ENCODE peak calls at places on chromosomes 13 and 19, in seven cellular contexts. One of them, this sample, is unnamed.

GRCh38 chr19:39341122-39341719 is 1.0 kb upstream of the SAMD4B start:
- DNase-seq in HepG2: no peak
- DNase-seq in SK-N-SH: peak
- DNase-seq in GM12878: no peak
- DNase-seq in K562: peak
- DNase-seq in HCT116: no peak
- DNase-seq in H1: no peak
- DNase-seq in this sample: peak

GRCh38 chr13:39536906-39537305 is 66.1 kb downstream of the LHFPL6 start:
- DNase-seq in HepG2: no peak
- DNase-seq in HCT116: no peak
- DNase-seq in GM12878: no peak
- DNase-seq in K562: no peak
- DNase-seq in SK-N-SH: no peak
- DNase-seq in H1: no peak
- DNase-seq in this sample: no peak

GRCh38 chr19:16615788-16616187 is 12.2 kb downstream of the MED26 start:
- DNase-seq in HepG2: no peak
- DNase-seq in GM12878: no peak
- DNase-seq in H1: no peak
- DNase-seq in SK-N-SH: peak
- DNase-seq in HCT116: no peak
- DNase-seq in K562: peak
- DNase-seq in this sample: peak

GRCh38 chr13:31996611-31997010 is 35.0 kb upstream of the FRY start:
- DNase-seq in K562: no peak
- DNase-seq in SK-N-SH: no peak
- DNase-seq in H1: no peak
- DNase-seq in HCT116: no peak
- DNase-seq in HepG2: no peak
- DNase-seq in GM12878: no peak
- DNase-seq in this sample: no peak

GRCh38 chr19:53485046-53486004 is 17.8 kb downstream of the ZNF813 start:
- DNase-seq in HCT116: no peak
- DNase-seq in H1: no peak
- DNase-seq in HepG2: no peak
- DNase-seq in GM12878: no peak
- DNase-seq in K562: no peak
- DNase-seq in SK-N-SH: no peak
- DNase-seq in this sample: no peak

GRCh38 chr19:35715981-35716734 is 1.6 kb upstream of the KMT2B start:
- DNase-seq in SK-N-SH: peak
- DNase-seq in HCT116: no peak
- DNase-seq in K562: peak
- DNase-seq in GM12878: no peak
- DNase-seq in HepG2: peak
- DNase-seq in H1: no peak
- DNase-seq in this sample: no peak

GRCh38 chr13:81872581-81872980 is 1531.7 kb upstream of the SPRY2 start:
- DNase-seq in SK-N-SH: peak
- DNase-seq in HepG2: peak
- DNase-seq in HCT116: peak
- DNase-seq in H1: no peak
- DNase-seq in K562: no peak
- DNase-seq in GM12878: no peak
- DNase-seq in this sample: peak

GRCh38 chr13:99987180-99988047 is 5.8 kb downstream of the ZIC2 start:
- DNase-seq in GM12878: no peak
- DNase-seq in H1: no peak
- DNase-seq in K562: no peak
- DNase-seq in HCT116: no peak
- DNase-seq in SK-N-SH: peak
- DNase-seq in HepG2: no peak
- DNase-seq in this sample: no peak

GRCh38 chr19:343451-343931 is 1.1 kb downstream of the MIER2 start:
- DNase-seq in SK-N-SH: peak
- DNase-seq in GM12878: no peak
- DNase-seq in K562: no peak
- DNase-seq in H1: no peak
- DNase-seq in HCT116: no peak
- DNase-seq in HepG2: no peak
- DNase-seq in this sample: no peak

GRCh38 chr19:49475995-49476880 is 2.2 kb downstream of the FLT3LG start:
- DNase-seq in HCT116: no peak
- DNase-seq in GM12878: no peak
- DNase-seq in HepG2: no peak
- DNase-seq in H1: no peak
- DNase-seq in K562: peak
- DNase-seq in SK-N-SH: peak
- DNase-seq in this sample: peak

GRCh38 chr19:21474671-21475181 is 30.7 kb upstream of the ZNF429 start:
- DNase-seq in K562: no peak
- DNase-seq in HCT116: no peak
- DNase-seq in GM12878: no peak
- DNase-seq in SK-N-SH: peak
- DNase-seq in H1: peak
- DNase-seq in HepG2: no peak
- DNase-seq in this sample: peak

GRCh38 chr19:11197291-11198174 is at the start of gene KANK2:
- DNase-seq in H1: peak
- DNase-seq in K562: peak
- DNase-seq in SK-N-SH: peak
- DNase-seq in GM12878: peak
- DNase-seq in HepG2: peak
- DNase-seq in HCT116: peak
- DNase-seq in this sample: peak

GRCh38 chr13:29594710-29595379 is 643 bp downstream of the SLC7A1 start:
- DNase-seq in HepG2: no peak
- DNase-seq in H1: no peak
- DNase-seq in GM12878: no peak
- DNase-seq in SK-N-SH: peak
- DNase-seq in K562: peak
- DNase-seq in HCT116: no peak
- DNase-seq in this sample: peak

GRCh38 chr13:28097503-28097902 is 2.9 kb downstream of the FLT3 start:
- DNase-seq in K562: no peak
- DNase-seq in HCT116: no peak
- DNase-seq in SK-N-SH: no peak
- DNase-seq in H1: no peak
- DNase-seq in GM12878: no peak
- DNase-seq in HepG2: no peak
- DNase-seq in this sample: no peak
- TF ChIP-seq JUND in K562: no peak
- TF ChIP-seq JUND in HCT116: no peak
- TF ChIP-seq JUND in SK-N-SH: no peak
- TF ChIP-seq JUND in H1: no peak
- TF ChIP-seq JUND in GM12878: no peak
- TF ChIP-seq JUND in HepG2: no peak
- TF ChIP-seq JUND in this sample: no peak

DNA sequence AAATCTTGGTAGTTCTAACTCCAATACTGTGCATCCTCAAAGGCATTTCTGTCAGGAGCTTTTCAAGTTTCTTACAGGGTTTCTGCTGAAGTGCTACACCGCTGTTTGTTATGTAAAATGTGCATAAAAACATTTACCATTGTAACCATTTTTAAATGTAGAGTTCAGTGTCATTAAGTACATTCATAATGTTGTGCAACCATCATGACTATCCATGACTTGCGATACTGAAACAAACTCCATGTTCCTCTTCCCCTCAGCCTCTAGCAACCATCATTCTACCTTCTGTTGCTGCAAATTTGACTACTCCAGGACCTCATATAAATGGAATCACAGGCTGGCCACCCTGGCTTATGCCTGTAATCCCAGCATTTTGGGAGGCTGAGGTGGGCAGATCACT is 14.4 kb upstream of the SLC25A42 start:
- DNase-seq in K562: no peak
- DNase-seq in HCT116: no peak
- DNase-seq in SK-N-SH: no peak
- DNase-seq in HepG2: no peak
- DNase-seq in H1: no peak
- DNase-seq in GM12878: no peak
- DNase-seq in this sample: no peak
- TF ChIP-seq JUND in K562: no peak
- TF ChIP-seq JUND in HCT116: no peak
- TF ChIP-seq JUND in SK-N-SH: no peak
- TF ChIP-seq JUND in HepG2: no peak
- TF ChIP-seq JUND in H1: no peak
- TF ChIP-seq JUND in GM12878: no peak
- TF ChIP-seq JUND in this sample: no peak

DNA sequence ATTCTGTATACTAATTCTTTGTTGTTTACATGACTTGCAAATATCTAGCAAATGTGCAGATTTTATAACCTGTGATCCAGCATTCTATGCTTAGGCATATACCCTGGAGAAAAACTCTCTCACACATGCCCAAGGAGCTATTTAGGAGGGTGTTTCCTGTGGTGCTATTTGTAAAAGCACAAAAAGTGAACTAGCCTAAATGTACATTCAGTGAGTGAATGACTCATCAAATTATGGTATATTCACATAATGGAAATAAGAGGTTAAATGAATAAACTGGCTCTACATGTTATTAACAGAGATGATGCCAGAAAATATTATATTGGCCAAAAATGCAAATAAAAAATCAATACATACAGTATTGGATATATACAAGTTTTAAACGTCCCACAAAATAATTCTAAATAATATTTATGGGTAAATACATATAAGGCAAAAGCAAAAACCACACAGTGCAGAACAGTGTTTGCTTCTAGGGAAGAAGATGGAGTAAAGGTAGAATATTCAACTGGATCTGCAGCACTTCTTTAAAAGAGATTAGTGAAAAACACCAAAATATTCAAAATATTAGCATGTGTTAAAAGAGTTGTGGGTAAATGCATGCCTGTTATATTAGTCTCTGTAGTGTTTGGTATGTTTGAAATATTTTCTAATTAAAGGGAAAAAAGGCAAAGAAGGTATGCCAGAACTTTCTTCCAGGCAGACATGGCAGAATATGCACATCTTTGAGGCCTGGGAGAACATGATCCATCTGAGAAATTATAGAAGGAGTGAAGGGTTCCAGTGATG is 344.8 kb downstream of the KLF5 start:
- DNase-seq in HCT116: no peak
- DNase-seq in GM12878: no peak
- DNase-seq in K562: no peak
- DNase-seq in SK-N-SH: no peak
- DNase-seq in HepG2: no peak
- DNase-seq in H1: no peak
- DNase-seq in this sample: no peak
- TF ChIP-seq JUND in HCT116: no peak
- TF ChIP-seq JUND in GM12878: no peak
- TF ChIP-seq JUND in K562: no peak
- TF ChIP-seq JUND in SK-N-SH: no peak
- TF ChIP-seq JUND in HepG2: no peak
- TF ChIP-seq JUND in H1: no peak
- TF ChIP-seq JUND in this sample: no peak

DNA sequence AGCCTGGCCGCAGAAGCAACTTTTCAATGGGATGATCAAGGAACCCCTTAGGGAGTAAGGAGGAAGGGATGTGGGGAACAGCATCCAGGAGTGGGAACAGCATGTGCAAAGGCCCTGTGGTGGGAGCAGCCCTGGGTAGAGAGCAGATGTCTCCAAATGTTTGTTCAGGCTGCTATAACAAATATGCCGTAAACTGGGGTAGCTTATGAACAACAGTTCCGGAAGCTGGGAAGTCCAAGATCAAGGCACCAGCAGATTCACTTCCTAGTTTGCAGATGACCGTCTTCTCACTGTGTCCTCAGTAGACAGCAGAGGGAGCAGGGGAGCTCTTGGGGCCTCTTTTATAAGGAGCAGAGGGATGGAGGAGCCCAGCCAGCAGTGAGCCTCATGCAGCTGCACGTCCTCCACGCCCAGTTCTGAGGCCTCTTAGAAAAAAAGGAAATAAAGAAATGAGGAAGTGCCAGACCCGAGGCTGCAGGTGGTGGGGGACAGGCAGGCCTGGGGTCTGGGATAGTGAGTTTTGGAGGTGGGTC is 4.2 kb upstream of the LRRC25 start:
- DNase-seq in K562: peak
- DNase-seq in HCT116: no peak
- DNase-seq in H1: no peak
- DNase-seq in GM12878: no peak
- DNase-seq in HepG2: peak
- DNase-seq in SK-N-SH: no peak
- DNase-seq in this sample: peak
- TF ChIP-seq JUND in K562: peak
- TF ChIP-seq JUND in HCT116: no peak
- TF ChIP-seq JUND in H1: no peak
- TF ChIP-seq JUND in GM12878: no peak
- TF ChIP-seq JUND in HepG2: no peak
- TF ChIP-seq JUND in SK-N-SH: no peak
- TF ChIP-seq JUND in this sample: no peak